ENCODE peak calls at places on chromosomes 5 and 9, in six cellular contexts. Y is GM12878, T is NT2/D1, N is HepG2, P is H1, D is K562. U is an unnamed sample.

GRCh38 chr9:4832786-4833579 is 40.2 kb downstream of the RCL1 start:
- DNase-seq in P (no peak), D (no peak), N (peak), T (no peak), Y (no peak), U (peak)

GRCh38 chr9:137252555-137253506 is 1.7 kb downstream of the STPG3 start:
- DNase-seq in T (no peak), N (no peak), D (peak), Y (no peak), P (no peak), U (no peak)

GRCh38 chr9:123111977-123112869 is 78.8 kb downstream of the GPR21 start:
- DNase-seq in P (no peak), Y (no peak), D (no peak), T (no peak), N (no peak), U (no peak)

GRCh38 chr5:119315516-119315949 is 40.3 kb upstream of the TNFAIP8 start:
- DNase-seq in T (no peak), N (peak), Y (peak), D (peak), P (no peak), U (no peak)

GRCh38 chr9:129596541-129597328 is 24.2 kb downstream of the C9orf50 start:
- DNase-seq in Y (no peak), T (no peak), D (peak), N (peak), P (no peak), U (peak)

GRCh38 chr9:95268681-95269080 is 48.8 kb downstream of the FANCC start:
- DNase-seq in Y (no peak), T (no peak), D (no peak), N (peak), P (no peak), U (peak)

GRCh38 chr5:143870871-143871632 is 59.1 kb downstream of the HMHB1 start:
- DNase-seq in N (no peak), Y (no peak), P (peak), D (no peak), T (peak), U (no peak)

GRCh38 chr9:112838342-112838741 is 52.3 kb downstream of the SLC46A2 start:
- DNase-seq in Y (no peak), P (no peak), T (no peak), N (no peak), D (no peak), U (no peak)

GRCh38 chr5:113757508-113757907 is 244.0 kb downstream of the YTHDC2 start:
- DNase-seq in P (no peak), Y (no peak), T (no peak), D (no peak), N (no peak), U (no peak)

GRCh38 chr9:109229682-109230081 is 62.6 kb upstream of the FRRS1L start:
- DNase-seq in T (no peak), P (no peak), N (no peak), D (no peak), Y (no peak), U (no peak)

GRCh38 chr9:133974631-133975341 is 17.3 kb downstream of the VAV2 start:
- DNase-seq in Y (no peak), T (no peak), D (no peak), P (no peak), N (no peak), U (no peak)

GRCh38 chr9:134491856-134492255 is 149.7 kb upstream of the COL5A1 start:
- DNase-seq in N (no peak), Y (no peak), D (no peak), P (no peak), T (no peak), U (no peak)

GRCh38 chr9:136690104-136690840 is 3.0 kb upstream of the AGPAT2 start:
- DNase-seq in P (no peak), N (no peak), Y (no peak), T (no peak), D (no peak), U (no peak)

GRCh38 chr5:125059255-125060050 is 313.0 kb upstream of the ZNF608 start:
- DNase-seq in D (no peak), Y (no peak), P (no peak), N (no peak), T (no peak), U (peak)

GRCh38 chr5:125196479-125197183 is 450.2 kb upstream of the ZNF608 start:
- DNase-seq in D (no peak), N (no peak), T (no peak), P (no peak), Y (no peak), U (no peak)

GRCh38 chr5:56711191-56711590 is 104.2 kb upstream of the MAP3K1 start:
- DNase-seq in P (no peak), T (no peak), N (no peak), Y (no peak), D (no peak), U (no peak)

GRCh38 chr9:137449931-137450537 is 8.9 kb upstream of the ENTPD8 start:
- DNase-seq in Y (no peak), P (no peak), N (no peak), D (peak), T (no peak), U (no peak)

GRCh38 chr5:13632676-13633075 is 311.8 kb downstream of the DNAH5 start:
- DNase-seq in P (no peak), N (no peak), T (peak), Y (no peak), D (no peak), U (no peak)

GRCh38 chr9:35645736-35646582 is 4.8 kb downstream of the SIT1 start:
- DNase-seq in D (peak), T (peak), P (no peak), N (peak), Y (no peak), U (peak)

GRCh38 chr5:118548761-118549160 is 439.6 kb downstream of the DTWD2 start:
- DNase-seq in N (peak), P (no peak), D (no peak), T (no peak), Y (no peak), U (no peak)

GRCh38 chr5:136212252-136212721 is 19.3 kb upstream of the SMIM32 start:
- DNase-seq in N (peak), Y (no peak), D (peak), P (no peak), T (no peak), U (peak)

GRCh38 chr5:116881921-116882531 is 307.4 kb upstream of the SEMA6A start:
- DNase-seq in T (no peak), D (no peak), N (peak), P (no peak), Y (no peak), U (no peak)

GRCh38 chr9:87959916-87960581 is 14.3 kb downstream of the CDK20 start:
- DNase-seq in T (no peak), N (no peak), Y (no peak), D (no peak), P (no peak), U (no peak)

GRCh38 chr5:17070646-17071045 is 134.6 kb upstream of the MYO10 start:
- DNase-seq in P (no peak), D (no peak), N (no peak), T (no peak), Y (no peak), U (no peak)

GRCh38 chr9:129333961-129334743 is 156.1 kb upstream of the IER5L start:
- DNase-seq in D (peak), T (peak), N (peak), P (peak), Y (no peak), U (peak)

GRCh38 chr5:103031607-103032006 is 88.3 kb downstream of the GIN1 start:
- DNase-seq in P (no peak), Y (no peak), D (no peak), N (no peak), T (no peak), U (no peak)

GRCh38 chr5:178389031-178389729 is 156.6 kb upstream of the PHYKPL start:
- DNase-seq in P (no peak), N (no peak), T (no peak), Y (no peak), D (no peak), U (no peak)

GRCh38 chr9:71036501-71036900 is 84.9 kb downstream of the TRPM3 start:
- DNase-seq in Y (no peak), N (peak), T (no peak), P (no peak), D (no peak), U (no peak)

GRCh38 chr5:14263700-14264099 is 120.6 kb downstream of the TRIO start:
- DNase-seq in N (no peak), Y (no peak), D (no peak), P (no peak), T (no peak), U (no peak)

GRCh38 chr5:139562847-139563246 is 1.7 kb downstream of the UBE2D2 start:
- DNase-seq in N (no peak), P (no peak), D (no peak), Y (no peak), T (no peak), U (no peak)

GRCh38 chr9:2291980-2292704 is 277.0 kb downstream of the SMARCA2 start:
- DNase-seq in P (no peak), Y (no peak), D (no peak), T (no peak), N (no peak), U (no peak)

GRCh38 chr5:163696270-163696887 is 191.0 kb downstream of the MAT2B start:
- DNase-seq in N (peak), Y (peak), T (peak), P (peak), D (no peak), U (peak)

GRCh38 chr5:132458651-132459030 is 31.9 kb downstream of the IRF1 start:
- DNase-seq in D (no peak), N (no peak), Y (no peak), T (no peak), P (no peak), U (no peak)
- TF ChIP-seq YY1 in D (no peak), N (no peak), Y (no peak), T (no peak), P (no peak), U (no peak)

GRCh38 chr5:123755587-123756324 is 243.8 kb downstream of the CSNK1G3 start:
- DNase-seq in P (no peak), T (no peak), N (no peak), D (no peak), Y (no peak), U (no peak)
- TF ChIP-seq ZNF274 in P (no peak), T (no peak), N (no peak), D (no peak), Y (no peak), U (no peak)

GRCh38 chr5:76456258-76456657 is 53.2 kb downstream of the IQGAP2 start:
- DNase-seq in Y (no peak), D (no peak), N (no peak), T (no peak), P (no peak), U (no peak)
- TF ChIP-seq YY1 in Y (no peak), D (no peak), N (no peak), T (no peak), P (no peak), U (no peak)

DNA sequence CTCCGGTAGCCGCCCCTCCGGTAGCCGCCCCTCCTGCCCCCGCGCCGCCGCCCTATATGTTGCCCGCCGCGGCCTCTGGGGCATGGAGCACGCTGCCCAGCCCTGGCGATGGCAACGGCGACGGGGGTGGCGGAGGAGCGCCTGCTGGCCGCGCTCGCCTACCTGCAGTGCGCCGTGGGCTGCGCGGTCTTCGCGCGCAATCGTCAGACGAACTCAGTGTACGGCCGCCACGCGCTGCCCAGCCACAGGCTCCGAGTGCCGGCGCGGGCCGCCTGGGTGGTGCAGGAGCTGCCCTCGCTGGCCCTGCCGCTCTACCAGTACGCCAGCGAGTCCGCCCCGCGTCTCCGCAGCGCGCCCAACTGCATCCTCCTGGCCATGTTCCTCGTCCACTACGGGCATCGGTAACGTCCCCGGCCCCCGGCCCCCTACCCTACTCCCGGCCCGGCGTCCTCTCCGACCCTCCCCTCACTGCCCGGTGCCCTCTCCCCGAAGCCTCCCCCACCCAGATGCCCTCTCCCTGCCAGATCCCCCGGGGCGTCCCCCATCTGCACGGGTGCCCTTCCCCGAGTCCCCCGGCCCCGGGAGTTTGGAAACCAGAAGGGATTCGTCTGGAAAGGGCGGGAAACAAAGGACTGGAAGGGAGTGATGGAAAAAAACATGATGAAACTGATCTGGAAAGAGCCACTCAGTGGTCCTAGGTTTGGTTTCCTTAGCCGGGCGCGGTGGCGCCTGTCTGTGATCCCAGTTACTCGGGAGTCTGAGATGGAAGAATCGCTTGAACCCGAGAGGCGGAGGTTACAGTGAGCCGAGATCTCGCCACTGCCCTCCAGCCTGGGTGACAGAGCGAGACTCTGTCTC is 458 bp downstream of the SRD5A1 start:
- DNase-seq in T (no peak), D (peak), P (no peak), N (no peak), Y (no peak), U (no peak)
- TF ChIP-seq ZNF274 in T (no peak), D (no peak), P (no peak), N (no peak), Y (no peak), U (no peak)

GRCh38 chr9:21579743-21580142 is 97.6 kb upstream of the IFNE start:
- DNase-seq in D (no peak), N (no peak), P (no peak), Y (no peak), T (no peak), U (no peak)

GRCh38 chr9:21580636-21581353 is 98.7 kb upstream of the IFNE start:
- DNase-seq in P (no peak), D (no peak), Y (no peak), T (no peak), N (no peak), U (no peak)

GRCh38 chr9:21579209-21579608 is 97.1 kb upstream of the IFNE start:
- DNase-seq in D (no peak), N (no peak), Y (no peak), T (no peak), P (no peak), U (no peak)

GRCh38 chr9:21574261-21574660 is 92.1 kb upstream of the IFNE start:
- DNase-seq in N (no peak), Y (no peak), T (no peak), D (no peak), P (no peak), U (no peak)

GRCh38 chr9:21576331-21577189 is 94.4 kb upstream of the IFNE start:
- DNase-seq in Y (peak), T (no peak), N (peak), D (no peak), P (no peak), U (peak)
- TF ChIP-seq YY1 in Y (no peak), T (no peak), N (no peak), D (no peak), P (no peak), U (no peak)

DNA sequence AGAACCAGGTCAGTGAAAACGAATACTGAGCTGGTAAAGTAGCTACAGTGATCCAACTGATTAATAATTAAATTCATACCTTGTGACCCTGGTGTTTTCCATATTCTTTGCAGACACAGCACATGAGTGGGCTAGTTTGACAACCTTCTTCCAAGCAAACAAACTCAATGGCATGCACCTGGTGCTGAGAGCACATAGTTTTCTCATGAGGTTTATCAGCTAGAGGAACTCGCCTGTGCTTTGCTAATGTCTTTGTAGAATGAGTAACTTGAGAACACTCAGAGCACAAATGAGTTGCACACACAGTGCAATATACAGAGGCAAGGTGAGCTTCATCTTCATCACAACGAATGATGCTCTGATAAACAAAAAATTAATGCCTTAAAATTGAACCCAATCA is 12.6 kb downstream of the TRIM23 start:
- DNase-seq in N (peak), T (no peak), Y (no peak), D (no peak), P (no peak), U (no peak)
- TF ChIP-seq ZNF274 in N (no peak), T (no peak), Y (no peak), D (no peak), P (no peak), U (no peak)

GRCh38 chr5:73692166-73692640 is 66.2 kb downstream of the ARHGEF28 start:
- DNase-seq in N (no peak), P (no peak), Y (no peak), T (no peak), D (no peak), U (no peak)
- TF ChIP-seq YY1 in N (no peak), P (no peak), Y (peak), T (no peak), D (no peak), U (no peak)

GRCh38 chr9:80285325-80285724 is 713.6 kb downstream of the TLE4 start:
- DNase-seq in D (no peak), N (no peak), P (no peak), T (peak), Y (no peak), U (no peak)
- TF ChIP-seq ZNF274 in D (no peak), N (no peak), P (no peak), T (no peak), Y (no peak), U (no peak)

GRCh38 chr9:89519393-89519805 is 21.5 kb upstream of the SEMA4D start:
- DNase-seq in D (no peak), P (no peak), T (no peak), Y (no peak), N (peak), U (peak)
- TF ChIP-seq YY1 in D (no peak), P (no peak), T (no peak), Y (no peak), N (no peak), U (no peak)

U was measured in HCT116.